ENCODE peak calls at places on chromosomes 6 and 20, in ten cellular contexts. X is NCI-H2081; D is activated CD4-positive, alpha-beta memory T cell treated with anti-CD3 and anti-CD28 coated beads for 36 hours; M is naive thymus-derived CD8-positive, alpha-beta T cell; R is AG10803; J is NCI-H187; B is NCI-H1436; V is fibroblast of lung; L is endodermal cell; O is lower leg skin. G is an unnamed sample.

GRCh38 chr6:144415835-144416237 is 130.7 kb downstream of the UTRN start:
- DNase-seq in X (no peak), D (no peak), M (no peak), R (peak; percentile 62), J (no peak), B (no peak), V (peak; percentile 69), L (no peak), O (no peak), G (no peak)

GRCh38 chr6:129440691-129441090 is 269.3 kb downstream of the ARHGAP18 start:
- DNase-seq in X (no peak), D (no peak), M (no peak), R (peak; percentile 8), J (no peak), B (no peak), V (peak; percentile 30), L (peak; percentile 65), O (no peak), G (no peak)

GRCh38 chr20:23374441-23374840 is 12.5 kb downstream of the GZF1 start:
- DNase-seq in X (no peak), D (no peak), M (no peak), R (no peak), J (no peak), B (no peak), V (no peak), L (no peak), O (no peak), G (no peak)

GRCh38 chr6:88910922-88911778 is 52.3 kb downstream of the RNGTT start:
- DNase-seq in X (peak; percentile 4), D (no peak), M (no peak), R (peak; percentile 20), J (no peak), B (no peak), V (peak; percentile 7), L (no peak), O (no peak), G (no peak)

GRCh38 chr20:19832875-19833274 is 74.8 kb downstream of the RIN2 start:
- DNase-seq in X (no peak), D (peak; percentile 57), M (no peak), R (no peak), J (no peak), B (no peak), V (no peak), L (no peak), O (no peak), G (no peak)

GRCh38 chr20:25623225-25623735 is 534 bp downstream of the NANP start:
- DNase-seq in X (no peak), D (peak; percentile 48), M (peak; percentile 13), R (peak; percentile 40), J (no peak), B (no peak), V (no peak), L (peak; percentile 70), O (no peak), G (peak; percentile 69)

GRCh38 chr6:35185302-35185681 is 28.5 kb upstream of the SCUBE3 start:
- DNase-seq in X (no peak), D (no peak), M (no peak), R (peak; percentile 62), J (no peak), B (no peak), V (peak; percentile 28), L (no peak), O (no peak), G (no peak)

GRCh38 chr6:29763491-29764289 is 40.5 kb downstream of the HLA-F start:
- DNase-seq in X (no peak), D (peak; percentile 55), M (no peak), R (peak; percentile 83), J (no peak), B (no peak), V (peak; percentile 58), L (peak; percentile 36), O (no peak), G (no peak)

GRCh38 chr6:149046164-149046821 is 271.2 kb upstream of the TAB2 start:
- DNase-seq in X (no peak), D (peak; percentile 5), M (no peak), R (no peak), J (no peak), B (no peak), V (no peak), L (no peak), O (no peak), G (no peak)

GRCh38 chr20:44018684-44019637 is 104.3 kb downstream of the TOX2 start:
- DNase-seq in X (no peak), D (no peak), M (no peak), R (peak; percentile 11), J (no peak), B (no peak), V (no peak), L (peak; percentile 17), O (no peak), G (no peak)

GRCh38 chr20:56860413-56860812 is 231.3 kb downstream of the TFAP2C start:
- DNase-seq in X (no peak), D (no peak), M (no peak), R (peak; percentile 56), J (no peak), B (no peak), V (no peak), L (no peak), O (peak; percentile 57), G (no peak)

GRCh38 chr6:123747515-123747914 is 56.1 kb upstream of the NKAIN2 start:
- DNase-seq in X (no peak), D (no peak), M (no peak), R (no peak), J (no peak), B (no peak), V (no peak), L (no peak), O (no peak), G (no peak)

GRCh38 chr20:41340327-41341055 is at the start of gene LPIN3:
- DNase-seq in X (peak; percentile 65), D (peak; percentile 77), M (peak; percentile 57), R (peak; percentile 90), J (peak; percentile 59), B (peak; percentile 32), V (peak; percentile 91), L (peak; percentile 99), O (peak; percentile 92), G (peak; percentile 55)

GRCh38 chr6:87393026-87393622 is 14.6 kb upstream of the CFAP206 start:
- DNase-seq in X (peak; percentile 68), D (peak; percentile 49), M (no peak), R (peak; percentile 76), J (peak; percentile 34), B (peak; percentile 73), V (peak; percentile 78), L (no peak), O (peak; percentile 21), G (peak; percentile 92)

GRCh38 chr20:8074931-8075330 is 55.4 kb upstream of the TMX4 start:
- DNase-seq in X (no peak), D (no peak), M (no peak), R (no peak), J (no peak), B (no peak), V (peak; percentile 34), L (no peak), O (no peak), G (no peak)

GRCh38 chr6:158653577-158654354 is 3.9 kb downstream of the SYTL3 start:
- DNase-seq in X (no peak), D (peak; percentile 96), M (peak; percentile 63), R (peak; percentile 70), J (no peak), B (no peak), V (peak; percentile 53), L (peak; percentile 48), O (peak; percentile 58), G (no peak)

GRCh38 chr6:74091794-74092157 is 395.8 kb downstream of the CD109 start:
- DNase-seq in X (no peak), D (no peak), M (no peak), R (no peak), J (no peak), B (no peak), V (peak; percentile 38), L (no peak), O (no peak), G (no peak)

GRCh38 chr20:34401741-34402455 is 38.8 kb downstream of the ITCH start:
- DNase-seq in X (no peak), D (peak; percentile 54), M (no peak), R (no peak), J (no peak), B (no peak), V (no peak), L (no peak), O (no peak), G (no peak)

GRCh38 chr6:152087096-152087495 is 279.6 kb downstream of the ESR1 start:
- DNase-seq in X (no peak), D (no peak), M (no peak), R (peak; percentile 52), J (no peak), B (no peak), V (no peak), L (no peak), O (no peak), G (no peak)

GRCh38 chr6:170480045-170480714 is 72.9 kb downstream of the PSMB1 start:
- DNase-seq in X (no peak), D (no peak), M (no peak), R (no peak), J (no peak), B (no peak), V (peak; percentile 34), L (peak; percentile 62), O (no peak), G (no peak)

GRCh38 chr20:60101894-60102281 is 143.7 kb downstream of the CDH26 start:
- DNase-seq in X (no peak), D (no peak), M (no peak), R (no peak), J (no peak), B (no peak), V (no peak), L (no peak), O (no peak), G (no peak)

GRCh38 chr6:56046576-56046975 is 171.2 kb upstream of the BMP5 start:
- DNase-seq in X (no peak), D (no peak), M (no peak), R (peak; percentile 83), J (no peak), B (no peak), V (peak; percentile 69), L (no peak), O (peak; percentile 15), G (no peak)

GRCh38 chr6:56223995-56224394 is 23.4 kb downstream of the COL21A1 start:
- DNase-seq in X (no peak), D (no peak), M (no peak), R (peak; percentile 67), J (no peak), B (no peak), V (peak; percentile 36), L (no peak), O (no peak), G (no peak)

GRCh38 chr20:52049001-52049731 is 142.4 kb downstream of the ZFP64 start:
- DNase-seq in X (no peak), D (no peak), M (no peak), R (peak; percentile 67), J (no peak), B (no peak), V (peak; percentile 33), L (peak; percentile 85), O (no peak), G (no peak)

GRCh38 chr6:2984738-2985381 is 13.5 kb upstream of the SERPINB6 start:
- DNase-seq in X (no peak), D (no peak), M (no peak), R (no peak), J (no peak), B (no peak), V (no peak), L (peak; percentile 86), O (no peak), G (no peak)

GRCh38 chr6:20876016-20876415 is 341.8 kb downstream of the CDKAL1 start:
- DNase-seq in X (no peak), D (no peak), M (no peak), R (peak; percentile 72), J (no peak), B (no peak), V (peak; percentile 65), L (no peak), O (no peak), G (no peak)

GRCh38 chr6:161011509-161012480 is 20.2 kb downstream of the MAP3K4 start:
- DNase-seq in X (no peak), D (no peak), M (no peak), R (no peak), J (no peak), B (no peak), V (peak; percentile 77), L (peak; percentile 79), O (no peak), G (no peak)

G was measured in Karpas-422.